ENCODE peak calls at places on chromosomes 11 and 22, in six cellular contexts. One of them, this sample, is unnamed.

GRCh38 chr22:38657248-38657909 is 941 bp downstream of the CBY1 start:
- DNase-seq in NCI-H1930: no peak
- DNase-seq in kidney tubule cell: peak; percentile 47
- DNase-seq in CD4-positive, alpha-beta T cell: peak; percentile 11
- DNase-seq in NAMALWA: peak; percentile 71
- DNase-seq in stimulated activated CD4-positive, alpha-beta T cell treated with anti-CD3 and anti-CD28 coated beads, Interleukin-2, amount 100 ng/mL, for 48 hours: peak; percentile 17
- DNase-seq in this sample: no peak

GRCh38 chr11:72617080-72617744 is 57.0 kb downstream of the PDE2A start:
- DNase-seq in NCI-H1930: no peak
- DNase-seq in kidney tubule cell: no peak
- DNase-seq in CD4-positive, alpha-beta T cell: no peak
- DNase-seq in NAMALWA: no peak
- DNase-seq in stimulated activated CD4-positive, alpha-beta T cell treated with anti-CD3 and anti-CD28 coated beads, Interleukin-2, amount 100 ng/mL, for 48 hours: no peak
- DNase-seq in this sample: no peak

GRCh38 chr22:47593911-47594311 is 831.5 kb downstream of the TBC1D22A start:
- DNase-seq in NCI-H1930: no peak
- DNase-seq in kidney tubule cell: no peak
- DNase-seq in CD4-positive, alpha-beta T cell: no peak
- DNase-seq in NAMALWA: no peak
- DNase-seq in stimulated activated CD4-positive, alpha-beta T cell treated with anti-CD3 and anti-CD28 coated beads, Interleukin-2, amount 100 ng/mL, for 48 hours: no peak
- DNase-seq in this sample: no peak

GRCh38 chr11:132054822-132055221 is 684.4 kb downstream of the NTM start:
- DNase-seq in NCI-H1930: no peak
- DNase-seq in kidney tubule cell: peak; percentile 93
- DNase-seq in CD4-positive, alpha-beta T cell: no peak
- DNase-seq in NAMALWA: no peak
- DNase-seq in stimulated activated CD4-positive, alpha-beta T cell treated with anti-CD3 and anti-CD28 coated beads, Interleukin-2, amount 100 ng/mL, for 48 hours: no peak
- DNase-seq in this sample: no peak

GRCh38 chr11:61667684-61668320 is 12.4 kb upstream of the DAGLA start:
- DNase-seq in NCI-H1930: no peak
- DNase-seq in kidney tubule cell: no peak
- DNase-seq in CD4-positive, alpha-beta T cell: no peak
- DNase-seq in NAMALWA: no peak
- DNase-seq in stimulated activated CD4-positive, alpha-beta T cell treated with anti-CD3 and anti-CD28 coated beads, Interleukin-2, amount 100 ng/mL, for 48 hours: no peak
- DNase-seq in this sample: no peak

GRCh38 chr22:40479126-40479800 is 108.9 kb downstream of the SGSM3 start:
- DNase-seq in NCI-H1930: no peak
- DNase-seq in kidney tubule cell: no peak
- DNase-seq in CD4-positive, alpha-beta T cell: no peak
- DNase-seq in NAMALWA: no peak
- DNase-seq in stimulated activated CD4-positive, alpha-beta T cell treated with anti-CD3 and anti-CD28 coated beads, Interleukin-2, amount 100 ng/mL, for 48 hours: no peak
- DNase-seq in this sample: no peak

GRCh38 chr11:131910491-131911387 is 540.3 kb downstream of the NTM start:
- DNase-seq in NCI-H1930: no peak
- DNase-seq in kidney tubule cell: peak; percentile 53
- DNase-seq in CD4-positive, alpha-beta T cell: no peak
- DNase-seq in NAMALWA: no peak
- DNase-seq in stimulated activated CD4-positive, alpha-beta T cell treated with anti-CD3 and anti-CD28 coated beads, Interleukin-2, amount 100 ng/mL, for 48 hours: no peak
- DNase-seq in this sample: peak; percentile 48

GRCh38 chr11:77111946-77112345 is 9.3 kb downstream of the OMP start:
- DNase-seq in NCI-H1930: no peak
- DNase-seq in kidney tubule cell: no peak
- DNase-seq in CD4-positive, alpha-beta T cell: no peak
- DNase-seq in NAMALWA: no peak
- DNase-seq in stimulated activated CD4-positive, alpha-beta T cell treated with anti-CD3 and anti-CD28 coated beads, Interleukin-2, amount 100 ng/mL, for 48 hours: no peak
- DNase-seq in this sample: no peak

GRCh38 chr11:75428301-75428724 is 4.7 kb downstream of the KLHL35 start:
- DNase-seq in NCI-H1930: no peak
- DNase-seq in kidney tubule cell: peak; percentile 89
- DNase-seq in CD4-positive, alpha-beta T cell: peak; percentile 68
- DNase-seq in NAMALWA: no peak
- DNase-seq in stimulated activated CD4-positive, alpha-beta T cell treated with anti-CD3 and anti-CD28 coated beads, Interleukin-2, amount 100 ng/mL, for 48 hours: peak; percentile 33
- DNase-seq in this sample: no peak

GRCh38 chr22:37784829-37785495 is 22.8 kb upstream of the GCAT start:
- DNase-seq in NCI-H1930: no peak
- DNase-seq in kidney tubule cell: peak; percentile 50
- DNase-seq in CD4-positive, alpha-beta T cell: no peak
- DNase-seq in NAMALWA: no peak
- DNase-seq in stimulated activated CD4-positive, alpha-beta T cell treated with anti-CD3 and anti-CD28 coated beads, Interleukin-2, amount 100 ng/mL, for 48 hours: no peak
- DNase-seq in this sample: no peak

GRCh38 chr11:288328-289144 is at the start of gene PGGHG:
- DNase-seq in NCI-H1930: no peak
- DNase-seq in kidney tubule cell: peak; percentile 61
- DNase-seq in CD4-positive, alpha-beta T cell: peak; percentile 50
- DNase-seq in NAMALWA: peak; percentile 36
- DNase-seq in stimulated activated CD4-positive, alpha-beta T cell treated with anti-CD3 and anti-CD28 coated beads, Interleukin-2, amount 100 ng/mL, for 48 hours: no peak
- DNase-seq in this sample: no peak

GRCh38 chr11:102940714-102941588 is 14.6 kb downstream of the MMP13 start:
- DNase-seq in NCI-H1930: peak; percentile 14
- DNase-seq in kidney tubule cell: peak; percentile 82
- DNase-seq in CD4-positive, alpha-beta T cell: peak; percentile 11
- DNase-seq in NAMALWA: peak; percentile 89
- DNase-seq in stimulated activated CD4-positive, alpha-beta T cell treated with anti-CD3 and anti-CD28 coated beads, Interleukin-2, amount 100 ng/mL, for 48 hours: peak; percentile 24
- DNase-seq in this sample: peak; percentile 64

GRCh38 chr11:134401825-134402809 is 9.9 kb downstream of the B3GAT1 start:
- DNase-seq in NCI-H1930: no peak
- DNase-seq in kidney tubule cell: no peak
- DNase-seq in CD4-positive, alpha-beta T cell: no peak
- DNase-seq in NAMALWA: no peak
- DNase-seq in stimulated activated CD4-positive, alpha-beta T cell treated with anti-CD3 and anti-CD28 coated beads, Interleukin-2, amount 100 ng/mL, for 48 hours: no peak
- DNase-seq in this sample: no peak

GRCh38 chr11:57444362-57445074 is 15.8 kb upstream of the RTN4RL2 start:
- DNase-seq in NCI-H1930: no peak
- DNase-seq in kidney tubule cell: no peak
- DNase-seq in CD4-positive, alpha-beta T cell: no peak
- DNase-seq in NAMALWA: no peak
- DNase-seq in stimulated activated CD4-positive, alpha-beta T cell treated with anti-CD3 and anti-CD28 coated beads, Interleukin-2, amount 100 ng/mL, for 48 hours: no peak
- DNase-seq in this sample: no peak